ENCODE peak calls at places on chromosome 9, in five cellular contexts. P is body of pancreas, J is H1, E is adrenal gland, F is Peyer's patch. R is an unnamed sample.

GRCh38 chr9:8660383-8660782 is 860.8 kb upstream of the DMAC1 start:
- DNase-seq in P (peak; percentile 65), J (no peak), E (peak; percentile 34), F (no peak), R (peak; percentile 56)

GRCh38 chr9:133634024-133634691 is 2.0 kb upstream of the DBH start:
- DNase-seq in P (no peak), J (no peak), E (no peak), F (no peak), R (no peak)

GRCh38 chr9:94681508-94681907 is 42.2 kb upstream of the FBP1 start:
- DNase-seq in P (peak; percentile 86), J (peak; percentile 63), E (peak; percentile 92), F (peak; percentile 61), R (peak; percentile 54)

GRCh38 chr9:92141144-92142129 is 26.2 kb upstream of the SPTLC1 start:
- DNase-seq in P (peak; percentile 55), J (peak; percentile 80), E (peak; percentile 64), F (no peak), R (no peak)

GRCh38 chr9:38066167-38066906 is 2.7 kb downstream of the SHB start:
- DNase-seq in P (peak; percentile 45), J (peak; percentile 51), E (no peak), F (no peak), R (no peak)

GRCh38 chr9:74887041-74887980 is at the start of gene TRPM6:
- DNase-seq in P (peak; percentile 89), J (peak; percentile 73), E (peak; percentile 77), F (peak; percentile 19), R (peak; percentile 46)

GRCh38 chr9:37919956-37920335 is 16.0 kb upstream of the SLC25A51 start:
- DNase-seq in P (no peak), J (no peak), E (no peak), F (no peak), R (no peak)

GRCh38 chr9:81557957-81558791 is 131.2 kb downstream of the TLE1 start:
- DNase-seq in P (peak; percentile 65), J (no peak), E (no peak), F (no peak), R (no peak)

GRCh38 chr9:112140936-112141335 is 34.2 kb downstream of the SUSD1 start:
- DNase-seq in P (no peak), J (no peak), E (no peak), F (no peak), R (no peak)

GRCh38 chr9:130173462-130173876 is 1.3 kb downstream of the NCS1 start:
- DNase-seq in P (no peak), J (peak; percentile 64), E (no peak), F (no peak), R (no peak)

GRCh38 chr9:116499986-116500871 is 186.9 kb upstream of the TRIM32 start:
- DNase-seq in P (no peak), J (no peak), E (no peak), F (no peak), R (no peak)

GRCh38 chr9:83355024-83355444 is 183.2 kb downstream of the FRMD3 start:
- DNase-seq in P (no peak), J (no peak), E (no peak), F (no peak), R (no peak)

GRCh38 chr9:114388764-114389375 is 1.1 kb upstream of the AKNA start:
- DNase-seq in P (no peak), J (no peak), E (no peak), F (no peak), R (no peak)
- H3K4me3 ChIP-seq in P (no peak overlapping the region), J (no peak overlapping the region), E (no peak overlapping the region), F (peak overlapping the region; percentile 65), R (no peak overlapping the region)

GRCh38 chr9:71977003-71977402 is 65.6 kb downstream of the C9orf85 start:
- DNase-seq in P (no peak), J (no peak), E (no peak), F (no peak), R (no peak)

GRCh38 chr9:71980266-71981018 is 69.0 kb downstream of the C9orf85 start:
- DNase-seq in P (no peak), J (no peak), E (no peak), F (no peak), R (peak; percentile 67)

DNA sequence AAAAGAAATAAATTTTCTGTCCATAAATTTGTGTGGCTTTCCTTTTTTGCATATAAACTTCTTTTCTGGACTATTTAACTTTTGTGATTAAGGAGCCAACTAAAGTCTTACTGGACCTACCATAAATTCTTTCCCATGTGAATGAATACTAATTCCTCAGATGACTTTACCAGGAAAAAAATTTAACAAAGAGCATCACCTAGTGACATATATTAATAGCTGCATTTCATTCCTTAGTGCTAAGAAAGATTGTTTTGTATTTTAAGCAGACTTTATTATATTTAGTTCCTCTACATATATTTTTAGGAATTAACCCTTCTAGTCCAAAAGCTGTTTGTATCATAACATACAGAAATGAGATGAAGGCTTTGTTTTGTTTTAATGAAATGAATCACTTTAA is 64.4 kb downstream of the C9orf85 start:
- DNase-seq in P (no peak), J (no peak), E (no peak), F (no peak), R (no peak)
- TF ChIP-seq POLR2A in P (no peak), J (no peak), E (no peak), F (no peak), R (no peak)

DNA sequence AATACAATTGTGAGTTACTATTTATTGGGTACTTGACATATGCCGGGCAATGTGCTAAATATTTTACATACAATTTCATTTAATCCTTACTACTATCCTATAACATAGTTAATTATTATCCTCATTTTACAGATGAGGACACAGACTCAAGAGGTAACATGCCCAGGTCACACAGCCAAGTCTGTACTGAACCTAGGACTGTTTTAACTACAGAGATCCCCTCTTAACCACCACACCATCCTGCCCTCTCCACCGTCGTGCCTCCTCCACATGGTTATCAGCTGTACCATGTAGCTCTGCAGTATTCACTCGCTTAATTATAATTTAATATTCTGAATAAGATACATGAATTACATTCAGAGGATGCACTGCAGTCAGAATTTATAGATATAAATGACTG is 5.3 kb downstream of the RAB14 start:
- DNase-seq in P (no peak), J (no peak), E (no peak), F (no peak), R (no peak)
- H3K4me1 ChIP-seq in P (peaks cover 73% of the 10 kb centered on the region), J (peaks cover 3% of the 10 kb centered on the region), E (peaks cover 90% of the 10 kb centered on the region), F (peaks cover 86% of the 10 kb centered on the region), R (peaks cover 88% of the 10 kb centered on the region)

DNA sequence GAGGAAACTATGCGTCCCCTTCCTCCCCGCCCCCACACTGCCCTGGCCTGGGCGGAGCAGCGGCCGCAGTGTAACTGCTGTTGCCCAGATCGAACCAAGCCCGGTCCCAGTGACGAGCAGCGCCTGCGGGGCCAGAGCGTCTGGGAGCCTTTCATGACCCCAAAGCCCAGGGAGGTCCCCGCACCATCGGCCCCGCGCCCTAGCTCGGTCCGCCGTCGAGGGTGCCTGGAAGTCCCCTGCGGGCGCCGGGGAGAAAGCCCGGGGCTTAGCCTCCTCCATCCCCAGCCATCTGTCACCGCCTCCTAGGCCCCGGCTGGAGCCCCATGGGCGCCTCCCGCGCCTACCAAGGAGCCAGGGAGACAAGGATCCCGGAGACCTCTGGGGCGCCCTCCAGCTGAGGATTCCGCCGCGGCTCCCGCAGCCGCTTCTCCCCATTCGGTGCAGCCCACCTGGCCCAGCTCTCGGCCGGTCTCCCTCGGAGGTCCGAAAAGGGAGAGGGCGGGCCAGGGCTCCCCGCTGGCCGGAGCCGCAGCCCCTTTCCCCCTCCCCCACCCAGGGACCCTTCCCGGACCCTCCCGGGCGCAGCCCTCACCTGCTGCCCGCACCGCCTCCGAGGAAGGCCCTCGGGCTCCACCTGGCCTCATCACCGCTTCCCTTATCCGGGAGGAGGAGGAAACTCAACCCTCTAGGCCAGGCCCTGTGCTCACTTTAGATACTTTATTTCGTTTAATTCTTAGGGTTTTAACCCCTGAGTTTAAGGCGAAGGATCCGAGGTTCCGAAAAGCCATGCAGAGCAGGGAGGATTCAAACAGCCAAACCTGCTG is 45.6 kb downstream of the APTX start:
- DNase-seq in P (peak; percentile 19), J (peak; percentile 52), E (no peak), F (no peak), R (no peak)
- H3K4me3 ChIP-seq in P (no peak overlapping the region), J (no peak overlapping the region), E (no peak overlapping the region), F (no peak overlapping the region), R (no peak overlapping the region)

GRCh38 chr9:129141066-129142041 is 30.1 kb downstream of the PTPA start:
- DNase-seq in P (peak; percentile 51), J (no peak), E (peak; percentile 82), F (peak; percentile 68), R (peak; percentile 66)
- TF ChIP-seq POLR2A in P (peak; percentile 40), J (no peak), E (no peak), F (no peak), R (no peak)

GRCh38 chr9:99516657-99517049 is 294.6 kb downstream of the SEC61B start:
- DNase-seq in P (no peak), J (no peak), E (no peak), F (no peak), R (no peak)
- H3K4me1 ChIP-seq in P (no peaks in the 10 kb centered on the region), J (peaks cover 2% of the 10 kb centered on the region), E (no peaks in the 10 kb centered on the region), F (no peaks in the 10 kb centered on the region), R (no peaks in the 10 kb centered on the region)

DNA sequence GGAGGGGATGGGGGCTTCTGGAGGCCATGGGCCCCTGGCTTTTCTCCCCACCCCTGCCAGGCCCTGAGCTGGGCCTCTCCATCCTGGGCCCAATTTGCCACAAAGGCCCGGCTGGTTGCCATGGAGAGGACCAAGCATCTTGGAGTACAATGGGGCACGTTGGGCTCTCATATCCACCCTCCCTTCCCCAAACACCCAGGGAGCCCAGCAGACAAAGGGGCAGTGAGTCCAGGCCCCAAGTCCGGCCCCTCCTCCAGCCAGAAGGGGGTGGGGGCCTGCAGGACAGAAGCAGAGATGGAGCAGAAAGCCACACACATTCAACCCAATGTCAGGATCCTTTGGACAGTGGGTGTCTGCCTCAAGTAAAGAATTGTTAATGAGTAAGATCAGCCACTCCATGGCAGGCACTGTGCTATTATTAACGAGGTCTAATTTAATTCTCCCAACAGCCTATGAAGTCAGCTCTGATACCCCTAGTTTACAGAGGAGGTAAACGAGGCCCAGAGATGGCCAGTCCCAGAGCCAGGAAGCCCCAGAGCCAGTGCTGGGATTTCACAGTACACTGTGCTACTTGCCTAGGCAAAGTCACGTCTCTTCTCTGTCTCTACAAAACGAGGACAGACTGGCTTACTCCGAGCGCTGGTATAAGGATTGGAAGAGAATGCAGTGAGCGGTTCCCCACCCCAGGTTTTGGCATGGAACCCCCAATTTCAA is 2.3 kb downstream of the CRB2 start:
- DNase-seq in P (no peak), J (no peak), E (no peak), F (no peak), R (no peak)
- H3K4me3 ChIP-seq in P (no peak overlapping the region), J (peak overlapping the region; percentile 62), E (no peak overlapping the region), F (no peak overlapping the region), R (no peak overlapping the region)